ENCODE peak calls at places on chromosomes 13 and 19, in five cellular contexts. Y, B, O, Z and V are unnamed samples.
A peak's percentile ranks its signal among the peaks of the same experiment; 100 is the strongest.

GRCh38 chr19:12162882-12163806 is at the start of gene ZNF136:
- DNase-seq in Z (peak; percentile 96), O (peak; percentile 82), B (peak; percentile 96), Y (peak; percentile 83), V (peak; percentile 91)

GRCh38 chr13:33611016-33611805 is 206.7 kb upstream of the RFC3 start:
- DNase-seq in Z (no peak), O (no peak), Y (no peak), B (peak; percentile 80), V (no peak)

GRCh38 chr19:42201489-42202289 is 15.8 kb downstream of the DEDD2 start:
- DNase-seq in O (no peak), Y (no peak), B (no peak), Z (no peak), V (no peak)

GRCh38 chr19:36113895-36114762 is 546 bp downstream of the POLR2I start:
- DNase-seq in Y (no peak), Z (peak; percentile 51), B (peak; percentile 70), O (no peak), V (no peak)

GRCh38 chr19:11008111-11008510 is 47.3 kb downstream of the SMARCA4 start:
- DNase-seq in Z (no peak), Y (no peak), O (no peak), B (no peak), V (no peak)

GRCh38 chr13:112136095-112136494 is 69.1 kb downstream of the SOX1 start:
- DNase-seq in B (no peak), O (no peak), Z (no peak), Y (no peak), V (peak; percentile 54)

GRCh38 chr19:27920774-27921173 is 1292.2 kb downstream of the UQCRFS1 start:
- DNase-seq in Y (no peak), B (no peak), O (no peak), Z (no peak), V (no peak)

GRCh38 chr13:41973247-41973741 is 12.4 kb upstream of the VWA8 start:
- DNase-seq in O (no peak), B (no peak), Y (no peak), Z (peak; percentile 44), V (no peak)

GRCh38 chr19:55554749-55555152 is 9.4 kb upstream of the SBK3 start:
- DNase-seq in Z (no peak), O (no peak), Y (no peak), B (no peak), V (no peak)

GRCh38 chr13:41905600-41906254 is 55.2 kb downstream of the VWA8 start:
- DNase-seq in O (no peak), Y (no peak), B (no peak), Z (no peak), V (no peak)

GRCh38 chr13:104773775-104774174 is 1707.6 kb upstream of the SLC10A2 start:
- DNase-seq in Y (no peak), B (no peak), Z (no peak), O (no peak), V (no peak)

GRCh38 chr19:17309962-17310461 is 649 bp downstream of the DDA1 start:
- DNase-seq in Z (no peak), B (no peak), O (no peak), Y (no peak), V (no peak)

GRCh38 chr19:55638864-55639359 is 1.9 kb upstream of the ZNF580 start:
- DNase-seq in O (no peak), B (no peak), Z (peak; percentile 63), Y (no peak), V (no peak)

GRCh38 chr13:40269086-40269485 is 397.4 kb downstream of the FOXO1 start:
- DNase-seq in Z (no peak), O (no peak), Y (no peak), B (no peak), V (no peak)

GRCh38 chr19:18122860-18123795 is 25.6 kb downstream of the MAST3 start:
- DNase-seq in O (no peak), B (no peak), Y (no peak), Z (no peak), V (no peak)

GRCh38 chr13:22256111-22256639 is 585.3 kb downstream of the FGF9 start:
- DNase-seq in B (no peak), Y (no peak), O (no peak), Z (no peak), V (no peak)

GRCh38 chr19:12788682-12789097 is 2.6 kb upstream of the JUNB start:
- DNase-seq in Y (no peak), Z (peak; percentile 53), O (no peak), B (peak; percentile 90), V (no peak)

GRCh38 chr13:112465251-112466131 is 89.3 kb downstream of the SPACA7 start:
- DNase-seq in Y (no peak), B (no peak), Z (no peak), O (no peak), V (no peak)

GRCh38 chr13:33349314-33349995 is 63.9 kb upstream of the STARD13 start:
- DNase-seq in O (no peak), Y (no peak), B (peak; percentile 76), Z (peak; percentile 19), V (no peak)

GRCh38 chr19:29836409-29836825 is 24.6 kb downstream of the CCNE1 start:
- DNase-seq in B (no peak), Y (no peak), O (no peak), Z (no peak), V (no peak)

GRCh38 chr19:16376649-16377048 is 52.0 kb downstream of the KLF2 start:
- DNase-seq in B (no peak), Z (peak; percentile 76), O (no peak), Y (no peak), V (no peak)

GRCh38 chr13:41621716-41622508 is 164.6 kb downstream of the RGCC start:
- DNase-seq in O (peak; percentile 58), Y (no peak), Z (no peak), B (no peak), V (no peak)

GRCh38 chr19:52369463-52370340 is at the start of gene ZNF880:
- DNase-seq in O (peak; percentile 46), Y (peak; percentile 95), B (peak; percentile 95), Z (peak; percentile 93), V (no peak)

GRCh38 chr19:2048959-2049740 is 1.9 kb downstream of the MKNK2 start:
- DNase-seq in Z (no peak), Y (no peak), B (no peak), O (no peak), V (no peak)

GRCh38 chr13:25961294-25961693 is 90.5 kb downstream of the SHISA2 start:
- DNase-seq in O (no peak), Z (no peak), Y (no peak), B (no peak), V (no peak)

GRCh38 chr13:111114362-111115050 is 604 bp upstream of the ARHGEF7 start:
- DNase-seq in Y (no peak), O (no peak), Z (peak; percentile 44), B (peak; percentile 89), V (no peak)
- TF ChIP-seq CTCF in Y (no peak), O (no peak), Z (no peak), B (no peak), V (peak; percentile 13)

DNA sequence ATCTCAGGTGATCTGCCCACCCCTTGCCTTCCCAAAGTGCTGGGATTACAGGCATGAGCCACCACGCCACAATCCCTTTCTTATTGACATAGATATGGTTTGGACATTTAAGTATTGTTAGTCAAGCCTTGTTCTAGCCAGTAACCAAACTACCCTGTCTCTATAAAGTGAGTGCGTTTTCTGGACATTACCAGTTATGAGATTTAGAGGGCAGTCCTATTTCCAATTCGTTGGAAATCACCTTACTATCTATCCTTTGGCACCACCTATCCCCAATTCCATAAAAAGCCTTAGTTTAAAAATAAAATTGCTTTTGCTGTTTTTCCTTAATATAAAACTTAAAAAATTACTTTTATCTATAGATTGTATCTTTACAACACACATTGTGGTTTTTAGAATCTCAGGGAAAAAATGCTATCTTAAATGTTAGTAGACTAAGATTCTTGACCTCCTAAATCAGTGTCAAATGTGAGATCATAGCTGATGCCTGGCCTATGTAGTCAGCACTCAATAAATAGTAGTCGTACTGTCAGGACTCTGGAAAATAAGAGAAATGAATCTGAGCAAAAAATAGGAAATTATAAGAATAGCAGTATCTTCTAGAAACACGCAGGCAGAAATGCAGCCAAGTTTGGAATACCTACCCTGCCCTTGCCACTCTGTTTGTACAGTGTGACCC is 57.0 kb downstream of the NUFIP1 start:
- DNase-seq in O (no peak), B (no peak), Y (no peak), Z (no peak), V (no peak)
- TF ChIP-seq CTCF in O (no peak), B (no peak), Y (no peak), Z (no peak), V (no peak)

GRCh38 chr19:30968210-30968609 is 381.0 kb downstream of the TSHZ3 start:
- DNase-seq in O (no peak), Y (no peak), Z (peak; percentile 19), B (no peak), V (no peak)
- TF ChIP-seq CTCF in O (no peak), Y (no peak), Z (no peak), B (no peak), V (no peak)

GRCh38 chr13:97004096-97004876 is 10.0 kb upstream of the OXGR1 start:
- DNase-seq in Z (no peak), O (no peak), B (no peak), Y (no peak), V (no peak)

GRCh38 chr13:97001641-97002040 is 7.4 kb upstream of the OXGR1 start:
- DNase-seq in Z (no peak), Y (no peak), B (no peak), O (no peak), V (no peak)

GRCh38 chr13:97004886-97005285 is 10.6 kb upstream of the OXGR1 start:
- DNase-seq in Y (no peak), B (no peak), O (no peak), Z (no peak), V (no peak)

GRCh38 chr13:97002581-97002980 is 8.3 kb upstream of the OXGR1 start:
- DNase-seq in O (no peak), Y (no peak), B (no peak), Z (no peak), V (no peak)

GRCh38 chr13:97003071-97003470 is 8.8 kb upstream of the OXGR1 start:
- DNase-seq in Z (no peak), B (no peak), O (no peak), Y (no peak), V (no peak)
- TF ChIP-seq CTCF in Z (no peak), B (no peak), O (no peak), Y (no peak), V (no peak)